ENCODE peak calls at places on chromosomes 3 and 15, in six cellular contexts. P is esophagus squamous epithelium, F is SJCRH30, J is uterus, T is body of pancreas, S is IMR-90. R is an unnamed sample. For H3K36me3, the result is how much of the 10 kb centered on the place peaks cover.

GRCh38 chr3:117553461-117553860 is 843.9 kb downstream of the TUSC7 start:
- DNase-seq in P (no peak), F (no peak), J (no peak), T (no peak), S (peak), R (no peak)

GRCh38 chr3:178439504-178439903 is 96.7 kb upstream of the KCNMB2 start:
- DNase-seq in P (no peak), F (peak), J (no peak), T (no peak), S (peak), R (no peak)

GRCh38 chr3:193665370-193665989 is 72.5 kb downstream of the OPA1 start:
- DNase-seq in P (no peak), F (peak), J (no peak), T (no peak), S (peak), R (no peak)

GRCh38 chr3:57917611-57918010 is 90.6 kb upstream of the FLNB start:
- DNase-seq in P (no peak), F (no peak), J (no peak), T (no peak), S (no peak), R (no peak)

GRCh38 chr3:58586776-58587192 is 9.6 kb upstream of the FAM107A start:
- DNase-seq in P (no peak), F (no peak), J (no peak), T (no peak), S (no peak), R (no peak)

GRCh38 chr3:129684270-129684669 is 77.8 kb upstream of the PLXND1 start:
- DNase-seq in P (no peak), F (no peak), J (no peak), T (no peak), S (no peak), R (no peak)

GRCh38 chr3:81581966-81582599 is 179.4 kb downstream of the GBE1 start:
- DNase-seq in P (no peak), F (peak), J (peak), T (peak), S (peak), R (peak)

GRCh38 chr3:101081990-101082389 is 88.8 kb upstream of the ABI3BP start:
- DNase-seq in P (no peak), F (peak), J (no peak), T (no peak), S (peak), R (no peak)

GRCh38 chr3:98259707-98260106 is 4.3 kb upstream of the OR5H6 start:
- DNase-seq in P (no peak), F (peak), J (no peak), T (no peak), S (no peak), R (no peak)

GRCh38 chr15:96887730-96888129 is 557.2 kb downstream of the NR2F2 start:
- DNase-seq in P (no peak), F (no peak), J (no peak), T (no peak), S (no peak), R (no peak)

GRCh38 chr3:161851941-161852566 is 355.4 kb downstream of the OTOL1 start:
- DNase-seq in P (no peak), F (peak), J (peak), T (peak), S (peak), R (peak)

GRCh38 chr3:161274691-161275298 is 53.7 kb downstream of the NMD3 start:
- DNase-seq in P (no peak), F (peak), J (no peak), T (peak), S (peak), R (peak)

GRCh38 chr3:196517142-196517808 is 2.1 kb upstream of the SMCO1 start:
- DNase-seq in P (no peak), F (no peak), J (no peak), T (no peak), S (no peak), R (no peak)

GRCh38 chr3:129793356-129793755 is 100.2 kb downstream of the TMCC1 start:
- DNase-seq in P (no peak), F (no peak), J (no peak), T (no peak), S (no peak), R (no peak)

GRCh38 chr3:100047455-100048141 is 66.7 kb downstream of the FILIP1L start:
- DNase-seq in P (no peak), F (peak), J (no peak), T (peak), S (peak), R (peak)

GRCh38 chr3:14768881-14769280 is 49.9 kb upstream of the FGD5 start:
- DNase-seq in P (no peak), F (no peak), J (no peak), T (no peak), S (no peak), R (no peak)

GRCh38 chr3:183533410-183534132 is 21.9 kb downstream of the KLHL6 start:
- DNase-seq in P (no peak), F (no peak), J (no peak), T (no peak), S (no peak), R (peak)

GRCh38 chr3:131485116-131485515 is 17.7 kb downstream of the MRPL3 start:
- DNase-seq in P (no peak), F (no peak), J (no peak), T (no peak), S (no peak), R (no peak)

GRCh38 chr3:72274511-72275295 is 489.8 kb upstream of the PROK2 start:
- DNase-seq in P (no peak), F (peak), J (peak), T (peak), S (peak), R (peak)

GRCh38 chr3:137105277-137105977 is 147.6 kb downstream of the IL20RB start:
- DNase-seq in P (no peak), F (peak), J (no peak), T (peak), S (peak), R (no peak)

GRCh38 chr15:80211976-80212375 is 40.0 kb downstream of the CTXND1 start:
- DNase-seq in P (no peak), F (no peak), J (no peak), T (no peak), S (no peak), R (no peak)

GRCh38 chr3:171018151-171018935 is 8.2 kb downstream of the SLC2A2 start:
- DNase-seq in P (no peak), F (no peak), J (no peak), T (peak), S (no peak), R (no peak)

GRCh38 chr3:175020101-175020500 is 161.0 kb downstream of the NAALADL2 start:
- DNase-seq in P (no peak), F (no peak), J (no peak), T (no peak), S (peak), R (no peak)

GRCh38 chr15:68730491-68731317 is 90.0 kb downstream of the ANP32A start:
- DNase-seq in P (no peak), F (peak), J (peak), T (peak), S (peak), R (peak)

GRCh38 chr15:71686221-71687050 is 123.9 kb upstream of the NR2E3 start:
- DNase-seq in P (no peak), F (peak), J (no peak), T (no peak), S (no peak), R (no peak)

GRCh38 chr15:64009241-64009640 is 37.0 kb downstream of the DAPK2 start:
- DNase-seq in P (no peak), F (no peak), J (no peak), T (no peak), S (no peak), R (no peak)

GRCh38 chr15:85495096-85495495 is 114.7 kb downstream of the AKAP13 start:
- DNase-seq in P (no peak), F (no peak), J (no peak), T (no peak), S (no peak), R (no peak)

GRCh38 chr3:162082516-162082915 is 585.9 kb downstream of the OTOL1 start:
- DNase-seq in P (no peak), F (no peak), J (no peak), T (no peak), S (no peak), R (no peak)

GRCh38 chr3:114454592-114455251 is 160.9 kb downstream of the TIGIT start:
- DNase-seq in P (no peak), F (peak), J (no peak), T (no peak), S (no peak), R (no peak)

GRCh38 chr3:15633766-15634588 is 32.4 kb downstream of the BTD start:
- DNase-seq in P (no peak), F (peak), J (no peak), T (no peak), S (peak), R (no peak)

GRCh38 chr3:34859741-34860140 is 779.6 kb upstream of the ARPP21 start:
- DNase-seq in P (no peak), F (no peak), J (no peak), T (no peak), S (no peak), R (no peak)

GRCh38 chr15:65583701-65584100 is 27.2 kb downstream of the INTS14 start:
- DNase-seq in P (no peak), F (peak), J (no peak), T (no peak), S (peak), R (no peak)

GRCh38 chr15:65584241-65584640 is 26.7 kb downstream of the INTS14 start:
- DNase-seq in P (no peak), F (no peak), J (no peak), T (no peak), S (no peak), R (no peak)

DNA sequence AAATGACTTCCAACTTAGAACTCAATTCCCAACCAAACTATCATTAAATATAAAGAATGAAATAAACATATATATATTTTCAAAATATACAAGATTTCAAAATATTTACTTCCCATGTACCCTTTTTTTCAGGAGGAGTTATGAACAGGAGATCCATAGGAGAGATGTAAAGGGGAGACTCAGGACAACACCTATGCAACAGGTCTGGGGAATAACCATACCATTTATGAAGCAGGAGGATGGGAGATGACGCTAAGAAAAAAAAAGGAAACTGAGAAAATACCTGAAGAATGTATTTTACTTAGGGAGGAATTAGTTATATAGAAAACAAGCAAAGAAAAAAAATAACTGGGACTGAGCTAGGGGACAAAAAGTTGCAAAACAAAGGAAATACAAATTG is 23.8 kb downstream of the INTS14 start:
- DNase-seq in P (no peak), F (no peak), J (no peak), T (no peak), S (no peak), R (no peak)
- H3K36me3 ChIP-seq in P (half or more), F (under half), J (under half), T (under half), S (under half), R (under half)

GRCh38 chr3:128624526-128625138 is 26.0 kb downstream of the RPN1 start:
- DNase-seq in P (no peak), F (no peak), J (no peak), T (no peak), S (no peak), R (no peak)

GRCh38 chr3:128621234-128621633 is 29.4 kb downstream of the RPN1 start:
- DNase-seq in P (no peak), F (no peak), J (no peak), T (no peak), S (no peak), R (no peak)

GRCh38 chr3:128621931-128622330 is 28.7 kb downstream of the RPN1 start:
- DNase-seq in P (no peak), F (no peak), J (no peak), T (no peak), S (no peak), R (no peak)

GRCh38 chr3:128625409-128625945 is 25.1 kb downstream of the RPN1 start:
- DNase-seq in P (no peak), F (no peak), J (no peak), T (no peak), S (no peak), R (no peak)

GRCh38 chr3:128623762-128624176 is 26.8 kb downstream of the RPN1 start:
- DNase-seq in P (no peak), F (no peak), J (no peak), T (peak), S (peak), R (no peak)
- H3K36me3 ChIP-seq in P (half or more), F (half or more), J (under half), T (under half), S (half or more), R (under half)

DNA sequence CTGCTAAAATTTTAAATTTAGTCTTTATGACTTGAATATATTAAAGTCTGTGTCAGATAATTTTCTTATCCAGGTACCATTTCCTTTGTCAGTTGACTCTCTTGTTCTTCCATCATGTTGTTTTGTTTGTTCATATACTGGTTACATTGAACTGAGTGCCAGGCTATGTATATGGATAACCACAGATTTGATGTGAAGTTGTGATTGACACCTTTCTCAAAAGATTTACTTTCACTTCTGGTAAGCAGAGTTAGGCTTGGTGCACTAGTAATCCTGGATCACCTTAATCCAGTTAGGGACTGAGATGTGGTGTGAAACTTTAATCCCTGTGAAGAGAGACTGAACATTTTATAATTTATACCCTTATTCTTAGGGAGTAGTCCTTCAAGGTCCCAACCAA is 99.4 kb downstream of the ADAM10 start:
- DNase-seq in P (no peak), F (no peak), J (no peak), T (no peak), S (no peak), R (no peak)
- H3K36me3 ChIP-seq in P (under half), F (half or more), J (under half), T (under half), S (under half), R (under half)

GRCh38 chr3:112351036-112351435 is 18.1 kb downstream of the CD200 start:
- DNase-seq in P (no peak), F (peak), J (no peak), T (no peak), S (no peak), R (no peak)
- H3K36me3 ChIP-seq in P (under half), F (under half), J (under half), T (under half), S (under half), R (under half)

GRCh38 chr3:13313813-13314212 is 106.3 kb downstream of the NUP210 start:
- DNase-seq in P (no peak), F (no peak), J (no peak), T (no peak), S (no peak), R (no peak)
- H3K36me3 ChIP-seq in P (under half), F (under half), J (under half), T (under half), S (under half), R (under half)

GRCh38 chr3:181354140-181354539 is 357.6 kb upstream of the SOX2 start:
- DNase-seq in P (no peak), F (no peak), J (no peak), T (no peak), S (no peak), R (no peak)
- H3K36me3 ChIP-seq in P (under half), F (under half), J (under half), T (under half), S (under half), R (under half)